ENCODE peak calls at places on chromosomes 6 and 20, in eight cellular contexts. E, K, N, Y, D, S, R and W are unnamed samples.

GRCh38 chr6:16333580-16333979 is 95.2 kb downstream of the GMPR start:
- DNase-seq in E (no peak), K (peak; percentile 73), N (no peak), Y (no peak), D (peak; percentile 15), S (no peak), R (peak; percentile 67), W (no peak)

GRCh38 chr20:21125072-21125848 is 622 bp upstream of the KIZ start:
- DNase-seq in E (peak; percentile 46), K (no peak), N (peak; percentile 57), Y (peak; percentile 85), D (peak; percentile 89), S (no peak), R (peak; percentile 29), W (peak; percentile 13)

GRCh38 chr20:51946581-51946980 is 144.3 kb upstream of the SALL4 start:
- DNase-seq in E (no peak), K (no peak), N (no peak), Y (no peak), D (no peak), S (no peak), R (peak; percentile 64), W (no peak)

GRCh38 chr20:49888341-49889244 is 26.7 kb downstream of the SPATA2 start:
- DNase-seq in E (peak; percentile 58), K (no peak), N (peak; percentile 78), Y (peak; percentile 5), D (peak; percentile 60), S (peak; percentile 19), R (peak; percentile 67), W (peak; percentile 16)

GRCh38 chr6:45618259-45618658 is 240.5 kb upstream of the SUPT3H start:
- DNase-seq in E (no peak), K (no peak), N (no peak), Y (no peak), D (no peak), S (no peak), R (no peak), W (no peak)

GRCh38 chr20:2470051-2470431 is 548 bp downstream of the SNRPB start:
- DNase-seq in E (peak; percentile 19), K (no peak), N (peak; percentile 55), Y (peak; percentile 47), D (peak; percentile 74), S (peak; percentile 30), R (peak; percentile 59), W (peak; percentile 36)

GRCh38 chr6:41232667-41233066 is 4.5 kb downstream of the TREML4 start:
- DNase-seq in E (no peak), K (no peak), N (no peak), Y (no peak), D (no peak), S (no peak), R (no peak), W (no peak)

GRCh38 chr6:161683400-161683799 is 409.5 kb upstream of the AGPAT4 start:
- DNase-seq in E (no peak), K (no peak), N (no peak), Y (no peak), D (no peak), S (no peak), R (no peak), W (no peak)

GRCh38 chr6:132404736-132405135 is 3.5 kb upstream of the MOXD1 start:
- DNase-seq in E (peak; percentile 43), K (no peak), N (no peak), Y (no peak), D (no peak), S (no peak), R (no peak), W (no peak)

GRCh38 chr20:18063676-18064075 is 6.0 kb upstream of the OVOL2 start:
- DNase-seq in E (no peak), K (no peak), N (no peak), Y (no peak), D (no peak), S (no peak), R (no peak), W (no peak)

GRCh38 chr6:41599836-41600445 is 38.3 kb upstream of the MDFI start:
- DNase-seq in E (no peak), K (no peak), N (no peak), Y (no peak), D (no peak), S (no peak), R (no peak), W (no peak)

GRCh38 chr20:3935956-3936340 is 46.8 kb downstream of the PANK2 start:
- DNase-seq in E (no peak), K (no peak), N (no peak), Y (no peak), D (no peak), S (no peak), R (no peak), W (no peak)